ENCODE peak calls at places on chromosomes 11 and 22, in nine cellular contexts. W is dorsolateral prefrontal cortex; Y is lung; O is heart left ventricle; R is transverse colon; Q is thoracic aorta; H is CD8-positive, alpha-beta T cell; K is pancreas; I is A549. B is an unnamed sample.

GRCh38 chr11:59759900-59760299 is 4.7 kb downstream of the STX3 start:
- DNase-seq in W (no peak), Y (no peak), O (no peak), R (no peak), Q (no peak), H (no peak), K (no peak), I (no peak), B (no peak)

GRCh38 chr11:33920838-33921613 is 29.1 kb upstream of the LMO2 start:
- DNase-seq in W (no peak), Y (no peak), O (no peak), R (no peak), Q (no peak), H (no peak), K (no peak), I (no peak), B (no peak)

GRCh38 chr11:18865951-18866350 is 73.3 kb downstream of the MRGPRX1 start:
- DNase-seq in W (no peak), Y (no peak), O (no peak), R (no peak), Q (no peak), H (no peak), K (no peak), I (no peak), B (no peak)

GRCh38 chr11:34529643-34530042 is 16.0 kb upstream of the ELF5 start:
- DNase-seq in W (no peak), Y (no peak), O (no peak), R (no peak), Q (no peak), H (no peak), K (no peak), I (no peak), B (no peak)

GRCh38 chr22:49992921-49993648 is 19.5 kb downstream of the IL17REL start:
- DNase-seq in W (peak; percentile 96), Y (no peak), O (peak; percentile 84), R (peak; percentile 83), Q (peak; percentile 2), H (peak; percentile 39), K (peak; percentile 70), I (peak; percentile 65), B (peak; percentile 91)

GRCh38 chr22:35477911-35478582 is 62.6 kb upstream of the RASD2 start:
- DNase-seq in W (no peak), Y (no peak), O (no peak), R (peak; percentile 72), Q (no peak), H (no peak), K (no peak), I (peak; percentile 70), B (no peak)

GRCh38 chr11:55554169-55554568 is at the start of gene OR4C15:
- DNase-seq in W (no peak), Y (no peak), O (no peak), R (no peak), Q (no peak), H (no peak), K (no peak), I (no peak), B (no peak)

GRCh38 chr11:46674463-46675287 is 25.7 kb downstream of the ARHGAP1 start:
- DNase-seq in W (no peak), Y (no peak), O (peak; percentile 76), R (peak; percentile 54), Q (no peak), H (no peak), K (no peak), I (no peak), B (no peak)

GRCh38 chr11:118610773-118611432 is 3.5 kb downstream of the PHLDB1 start:
- DNase-seq in W (peak; percentile 75), Y (peak; percentile 82), O (peak; percentile 91), R (peak; percentile 90), Q (no peak), H (peak; percentile 64), K (peak; percentile 88), I (peak; percentile 63), B (peak; percentile 34)

GRCh38 chr11:86069408-86070086 is 663 bp upstream of the PICALM start:
- DNase-seq in W (no peak), Y (peak; percentile 51), O (no peak), R (peak; percentile 26), Q (peak; percentile 45), H (no peak), K (no peak), I (peak; percentile 86), B (no peak)

DNA sequence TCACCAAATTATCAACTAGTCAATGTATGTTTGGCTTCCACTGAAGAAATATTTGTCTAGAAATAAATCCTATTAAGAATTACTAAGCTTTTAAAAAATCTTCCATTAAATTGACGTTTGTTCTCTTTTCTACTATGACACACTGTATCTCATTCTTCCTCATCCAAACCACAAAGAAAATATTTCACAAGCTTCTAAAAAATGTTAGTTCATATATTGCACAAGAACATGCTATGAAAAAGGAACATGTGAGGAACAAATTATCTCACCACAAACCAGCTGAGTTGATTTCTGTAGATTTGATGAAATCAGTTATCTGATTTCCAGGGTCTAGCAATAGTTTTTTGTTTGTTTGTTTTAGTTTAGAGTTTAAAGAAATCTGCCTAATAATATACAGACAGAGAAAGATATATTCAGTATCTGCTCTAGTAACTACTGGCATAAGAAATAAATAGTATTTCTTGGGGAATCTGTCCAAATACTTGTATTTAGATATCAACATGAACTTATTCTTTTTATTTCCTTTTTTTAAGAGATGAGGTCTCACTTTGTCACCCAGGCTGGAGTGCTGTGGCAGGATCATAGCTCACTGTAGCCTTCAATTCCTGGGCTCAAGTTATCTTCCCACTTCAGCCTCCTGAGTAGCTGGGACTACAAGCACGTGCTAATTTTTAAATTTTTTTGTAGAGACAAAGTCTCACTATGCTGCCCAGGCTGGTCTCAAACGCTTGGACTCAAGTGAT is 161.7 kb downstream of the ATG16L2 start:
- DNase-seq in W (no peak), Y (no peak), O (no peak), R (no peak), Q (no peak), H (no peak), K (no peak), I (no peak), B (no peak)
- H3K27ac ChIP-seq in W (no peak overlapping the region), Y (peak overlapping the region; percentile 79), O (peak overlapping the region; percentile 2), R (peak overlapping the region; percentile 3), Q (peak overlapping the region; percentile 59), H (no peak overlapping the region), K (peak overlapping the region; percentile 39), I (no peak overlapping the region), B (peak overlapping the region; percentile 16)

GRCh38 chr11:119909495-119909894 is 180.5 kb upstream of the NECTIN1 start:
- DNase-seq in W (no peak), Y (no peak), O (no peak), R (no peak), Q (no peak), H (no peak), K (no peak), I (no peak), B (no peak)
- H3K27ac ChIP-seq in W (peak overlapping the region; percentile 74), Y (no peak overlapping the region), O (no peak overlapping the region), R (peak overlapping the region; percentile 86), Q (no peak overlapping the region), H (no peak overlapping the region), K (no peak overlapping the region), I (no peak overlapping the region), B (peak overlapping the region; percentile 86)

GRCh38 chr11:74683941-74684481 is 47.2 kb downstream of the CHRDL2 start:
- DNase-seq in W (peak; percentile 24), Y (no peak), O (no peak), R (no peak), Q (no peak), H (no peak), K (no peak), I (no peak), B (no peak)

GRCh38 chr11:74684661-74685060 is 46.6 kb downstream of the CHRDL2 start:
- DNase-seq in W (peak; percentile 8), Y (no peak), O (no peak), R (no peak), Q (no peak), H (no peak), K (no peak), I (no peak), B (no peak)

GRCh38 chr11:74681686-74682651 is 49.3 kb downstream of the CHRDL2 start:
- DNase-seq in W (peak; percentile 26), Y (no peak), O (no peak), R (peak; percentile 26), Q (no peak), H (no peak), K (peak; percentile 74), I (no peak), B (peak; percentile 11)

GRCh38 chr11:74682731-74683278 is 48.4 kb downstream of the CHRDL2 start:
- DNase-seq in W (peak; percentile 25), Y (no peak), O (no peak), R (peak; percentile 0), Q (no peak), H (no peak), K (no peak), I (no peak), B (no peak)

GRCh38 chr11:74683279-74683871 is 47.9 kb downstream of the CHRDL2 start:
- DNase-seq in W (peak; percentile 83), Y (no peak), O (no peak), R (peak; percentile 17), Q (no peak), H (no peak), K (no peak), I (no peak), B (peak; percentile 72)
- H3K27ac ChIP-seq in W (peak overlapping the region; percentile 69), Y (no peak overlapping the region), O (no peak overlapping the region), R (peak overlapping the region; percentile 42), Q (no peak overlapping the region), H (no peak overlapping the region), K (peak overlapping the region; percentile 19), I (peak overlapping the region; percentile 88), B (peak overlapping the region; percentile 86)

GRCh38 chr11:114172055-114172861 is 112.7 kb downstream of the ZBTB16 start:
- DNase-seq in W (no peak), Y (no peak), O (no peak), R (no peak), Q (no peak), H (no peak), K (no peak), I (no peak), B (no peak)

GRCh38 chr11:114171257-114172054 is 111.9 kb downstream of the ZBTB16 start:
- DNase-seq in W (no peak), Y (peak; percentile 78), O (peak; percentile 95), R (peak; percentile 79), Q (peak; percentile 84), H (no peak), K (peak; percentile 96), I (no peak), B (no peak)

GRCh38 chr11:114174712-114175495 is 115.4 kb downstream of the ZBTB16 start:
- DNase-seq in W (no peak), Y (no peak), O (no peak), R (no peak), Q (no peak), H (no peak), K (no peak), I (no peak), B (no peak)

GRCh38 chr11:114173836-114174235 is 114.3 kb downstream of the ZBTB16 start:
- DNase-seq in W (no peak), Y (no peak), O (no peak), R (no peak), Q (no peak), H (no peak), K (no peak), I (no peak), B (no peak)

DNA sequence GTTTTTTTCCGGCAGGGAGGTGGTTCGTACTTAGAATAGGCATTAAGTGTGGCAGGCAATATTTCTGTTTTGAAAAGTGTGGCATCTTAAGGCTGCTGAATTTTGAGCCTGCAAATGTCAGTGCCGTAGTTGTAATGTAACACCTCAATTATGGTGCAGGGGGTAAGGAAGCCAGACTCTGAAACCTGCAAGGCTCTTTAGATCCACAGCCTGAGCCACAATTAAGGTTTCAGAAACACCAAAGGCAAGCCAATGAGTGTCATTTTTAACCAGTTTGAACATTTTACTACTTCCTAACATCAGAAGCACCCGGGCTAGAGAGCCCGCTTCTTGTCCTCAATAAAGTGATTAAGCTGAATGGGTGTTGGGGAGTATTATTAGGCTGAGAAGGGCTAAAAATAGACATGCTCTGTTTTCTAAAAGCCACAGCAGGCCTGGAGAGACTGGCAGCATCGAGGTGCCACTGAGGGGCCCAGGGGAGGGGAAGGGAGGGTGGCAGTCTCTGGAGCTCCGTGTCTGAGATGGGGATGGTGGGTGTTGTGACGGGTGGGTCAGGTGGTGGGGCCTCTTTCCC is 113.4 kb downstream of the ZBTB16 start:
- DNase-seq in W (no peak), Y (no peak), O (no peak), R (no peak), Q (no peak), H (no peak), K (no peak), I (no peak), B (peak; percentile 35)
- H3K27ac ChIP-seq in W (peak overlapping the region; percentile 98), Y (peak overlapping the region; percentile 93), O (peak overlapping the region; percentile 100), R (peak overlapping the region; percentile 96), Q (peak overlapping the region; percentile 97), H (peak overlapping the region; percentile 21), K (peak overlapping the region; percentile 76), I (no peak overlapping the region), B (peak overlapping the region; percentile 74)

B was measured in caudate nucleus.